ENCODE peak calls at places on chromosomes 6 and 20, in eight cellular contexts. T, Q, Z, V, U, I, O and B are unnamed samples.

GRCh38 chr20:58003525-58003924 is 224.9 kb downstream of the ANKRD60 start:
- DNase-seq in T (no peak), Q (no peak), Z (no peak), V (no peak), U (no peak), I (no peak), O (no peak), B (no peak)

GRCh38 chr20:53708129-53708968 is 114.7 kb upstream of the ZNF217 start:
- DNase-seq in T (peak; percentile 64), Q (no peak), Z (no peak), V (peak; percentile 85), U (peak; percentile 91), I (peak; percentile 54), O (peak; percentile 91), B (no peak)

GRCh38 chr20:46964299-46965123 is 69.9 kb downstream of the EYA2 start:
- DNase-seq in T (no peak), Q (no peak), Z (no peak), V (no peak), U (no peak), I (no peak), O (no peak), B (no peak)

GRCh38 chr20:20697325-20697845 is 15.1 kb downstream of the RALGAPA2 start:
- DNase-seq in T (no peak), Q (no peak), Z (no peak), V (no peak), U (no peak), I (no peak), O (no peak), B (no peak)

GRCh38 chr20:706366-706885 is 30.8 kb upstream of the SCRT2 start:
- DNase-seq in T (no peak), Q (no peak), Z (no peak), V (no peak), U (no peak), I (no peak), O (no peak), B (no peak)

GRCh38 chr20:56004611-56005388 is 519 bp downstream of the CBLN4 start:
- DNase-seq in T (no peak), Q (no peak), Z (no peak), V (no peak), U (no peak), I (no peak), O (no peak), B (no peak)

GRCh38 chr6:86937219-86938079 is at the start of gene HTR1E:
- DNase-seq in T (peak; percentile 17), Q (peak; percentile 56), Z (peak; percentile 68), V (peak; percentile 2), U (peak; percentile 8), I (peak; percentile 13), O (peak; percentile 23), B (peak; percentile 27)

GRCh38 chr20:32205502-32206382 is 1.8 kb downstream of the PLAGL2 start:
- DNase-seq in T (peak; percentile 24), Q (no peak), Z (no peak), V (peak; percentile 41), U (no peak), I (no peak), O (no peak), B (peak; percentile 48)

GRCh38 chr6:68638225-68638900 is 3.3 kb downstream of the ADGRB3 start:
- DNase-seq in T (peak; percentile 54), Q (peak; percentile 52), Z (peak; percentile 55), V (peak; percentile 47), U (no peak), I (no peak), O (peak; percentile 54), B (peak; percentile 77)

GRCh38 chr6:44305200-44305725 is 7.9 kb downstream of the AARS2 start:
- DNase-seq in T (no peak), Q (no peak), Z (no peak), V (no peak), U (no peak), I (no peak), O (no peak), B (no peak)

GRCh38 chr20:46031014-46031569 is 2.1 kb downstream of the SLC12A5 start:
- DNase-seq in T (no peak), Q (no peak), Z (no peak), V (no peak), U (no peak), I (no peak), O (no peak), B (no peak)

GRCh38 chr6:108518714-108519576 is 41.8 kb upstream of the FOXO3 start:
- DNase-seq in T (peak; percentile 42), Q (peak; percentile 76), Z (no peak), V (peak; percentile 33), U (no peak), I (no peak), O (peak; percentile 10), B (peak; percentile 43)

GRCh38 chr20:8320306-8320705 is 188.2 kb downstream of the PLCB1 start:
- DNase-seq in T (no peak), Q (no peak), Z (no peak), V (no peak), U (no peak), I (no peak), O (no peak), B (no peak)

GRCh38 chr20:60224914-60225313 is 266.7 kb downstream of the CDH26 start:
- DNase-seq in T (peak; percentile 41), Q (peak; percentile 45), Z (no peak), V (no peak), U (no peak), I (no peak), O (no peak), B (peak; percentile 1)

GRCh38 chr6:22521035-22521434 is 48.3 kb upstream of the HDGFL1 start:
- DNase-seq in T (no peak), Q (no peak), Z (no peak), V (no peak), U (no peak), I (no peak), O (no peak), B (no peak)

GRCh38 chr6:22513667-22514066 is 55.7 kb upstream of the HDGFL1 start:
- DNase-seq in T (no peak), Q (no peak), Z (no peak), V (no peak), U (no peak), I (no peak), O (no peak), B (no peak)

DNA sequence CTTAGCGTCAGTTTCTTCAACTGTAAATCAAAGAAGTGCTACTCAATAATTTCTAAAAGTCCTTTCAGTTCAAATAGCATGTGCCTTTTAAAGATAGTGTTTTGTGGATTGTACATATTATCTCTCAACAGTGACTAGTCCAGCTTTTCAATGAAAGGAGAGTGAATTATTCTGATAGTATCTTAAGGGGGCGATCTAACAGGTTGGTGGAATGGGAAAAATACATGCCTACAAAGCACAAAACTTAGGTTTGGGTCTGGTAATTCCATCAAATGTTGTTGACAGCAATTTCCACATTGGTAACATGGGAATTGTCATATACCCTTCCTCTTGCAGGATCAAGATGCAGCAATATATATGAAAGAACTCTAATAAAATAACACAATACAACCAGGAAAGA is 50.1 kb upstream of the HDGFL1 start:
- DNase-seq in T (no peak), Q (peak; percentile 31), Z (no peak), V (no peak), U (no peak), I (no peak), O (no peak), B (no peak)
- TF ChIP-seq CTCF in T (no peak), Q (peak; percentile 56), Z (no peak), V (no peak), U (no peak), I (no peak), O (no peak), B (no peak)

GRCh38 chr6:38702471-38703397 is at the start of gene GLO1:
- DNase-seq in T (peak; percentile 99), Q (peak; percentile 99), Z (peak; percentile 97), V (peak; percentile 99), U (peak; percentile 98), I (peak; percentile 97), O (peak; percentile 99), B (peak; percentile 99)
- H3K4me3 ChIP-seq in T (peak within 1 kb of the TSS; percentile 80), Q (peak within 1 kb of the TSS; percentile 76), Z (peak within 1 kb of the TSS; percentile 94), V (peak within 1 kb of the TSS; percentile 82), U (peak within 1 kb of the TSS; percentile 77), I (peak within 1 kb of the TSS; percentile 80), O (peak within 1 kb of the TSS; percentile 84), B (peak within 1 kb of the TSS; percentile 72)

GRCh38 chr20:59121714-59122376 is 41.8 kb upstream of the ZNF831 start:
- DNase-seq in T (no peak), Q (peak; percentile 88), Z (no peak), V (no peak), U (no peak), I (no peak), O (no peak), B (no peak)
- TF ChIP-seq CTCF in T (no peak), Q (no peak), Z (no peak), V (no peak), U (no peak), I (no peak), O (no peak), B (no peak)

GRCh38 chr6:7671581-7671980 is 54.3 kb upstream of the BMP6 start:
- DNase-seq in T (peak; percentile 77), Q (no peak), Z (no peak), V (peak; percentile 28), U (peak; percentile 34), I (no peak), O (peak; percentile 18), B (peak; percentile 16)

GRCh38 chr6:7674291-7674690 is 51.6 kb upstream of the BMP6 start:
- DNase-seq in T (peak; percentile 9), Q (no peak), Z (no peak), V (no peak), U (no peak), I (no peak), O (no peak), B (peak; percentile 34)

GRCh38 chr6:7672066-7673062 is 53.5 kb upstream of the BMP6 start:
- DNase-seq in T (peak; percentile 63), Q (no peak), Z (no peak), V (peak; percentile 13), U (no peak), I (no peak), O (no peak), B (no peak)

GRCh38 chr6:7671076-7671475 is 54.8 kb upstream of the BMP6 start:
- DNase-seq in T (peak; percentile 91), Q (no peak), Z (no peak), V (peak; percentile 63), U (peak; percentile 22), I (no peak), O (peak; percentile 20), B (peak; percentile 66)

GRCh38 chr6:7673063-7673536 is 52.8 kb upstream of the BMP6 start:
- DNase-seq in T (peak; percentile 77), Q (peak; percentile 87), Z (peak; percentile 21), V (peak; percentile 5), U (peak; percentile 22), I (peak; percentile 21), O (peak; percentile 8), B (peak; percentile 42)
- H3K4me3 ChIP-seq in T (peak overlapping the region; percentile 38), Q (peak overlapping the region; percentile 49), Z (peak overlapping the region; percentile 21), V (no peak overlapping the region), U (no peak overlapping the region), I (no peak overlapping the region), O (no peak overlapping the region), B (no peak overlapping the region)

DNA sequence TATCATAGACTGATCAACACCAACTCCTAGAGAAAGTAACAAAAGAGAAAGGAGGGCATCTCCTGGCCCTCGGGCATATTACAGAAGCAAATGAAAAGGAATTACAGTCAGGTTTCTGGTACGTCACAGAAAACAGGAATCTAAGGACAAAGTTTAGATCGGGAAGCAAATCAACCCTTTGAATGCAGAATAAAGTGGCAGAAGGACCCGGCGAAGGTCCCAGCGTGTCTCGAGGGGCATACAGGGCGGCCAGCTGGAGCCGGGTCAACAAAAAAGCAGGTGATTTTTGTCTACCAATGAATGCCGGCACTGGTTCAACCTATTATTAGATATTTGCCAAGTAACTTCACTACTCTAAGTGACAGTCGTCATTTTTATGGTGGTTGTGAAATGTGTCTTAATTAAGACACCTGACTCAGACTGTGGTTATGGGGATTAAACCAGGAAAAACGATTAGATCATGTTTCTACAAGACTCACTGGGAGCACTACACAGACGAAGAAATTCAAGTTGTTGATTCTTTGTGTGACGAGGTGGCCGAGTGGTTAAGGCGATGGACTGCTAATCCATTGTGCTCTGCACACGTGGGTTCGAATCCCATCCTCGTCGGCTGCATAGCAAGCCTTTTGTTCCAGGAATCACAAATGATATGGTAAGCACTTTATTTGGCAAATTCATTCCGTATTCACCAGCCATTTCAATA is 12.4 kb upstream of the ZSCAN9 start:
- DNase-seq in T (peak; percentile 91), Q (peak; percentile 81), Z (no peak), V (peak; percentile 90), U (peak; percentile 76), I (peak; percentile 81), O (peak; percentile 86), B (peak; percentile 75)
- TF ChIP-seq CTCF in T (peak; percentile 17), Q (peak; percentile 9), Z (no peak), V (peak; percentile 33), U (peak; percentile 17), I (peak; percentile 23), O (no peak), B (no peak)